ENCODE peak calls at places on chromosomes 13 and 19, in ten cellular contexts. O is HFFc6; W is activated T-helper 1 cell treated with Interleukin-2 at 50 U/mL for 16 hours; D is T-helper 2 cell; E is cardiac muscle cell; N is body of pancreas; U is activated CD4-positive, CD25-positive, alpha-beta regulatory T cell; V is MV-4-11; P is AG20443; J is vagina. H is an unnamed sample.

GRCh38 chr19:54434862-54435174 is 14.2 kb upstream of the LENG8 start:
- DNase-seq in P (no peak), N (no peak), D (no peak), E (no peak), V (no peak), O (no peak), U (no peak), J (no peak), W (no peak), H (no peak)

GRCh38 chr13:95411641-95412040 is 110.4 kb upstream of the ABCC4 start:
- DNase-seq in W (no peak), O (peak; percentile 0), N (no peak), E (no peak), V (no peak), D (no peak), U (no peak), P (no peak), J (no peak), H (no peak)

GRCh38 chr13:48990900-48991299 is 15.2 kb downstream of the FNDC3A start:
- DNase-seq in U (no peak), N (no peak), D (no peak), W (no peak), P (no peak), O (no peak), V (no peak), J (no peak), E (no peak), H (no peak)

GRCh38 chr13:27161980-27162379 is 9.6 kb downstream of the USP12 start:
- DNase-seq in E (no peak), J (no peak), O (no peak), P (no peak), U (no peak), V (no peak), D (no peak), N (no peak), W (no peak), H (no peak)

GRCh38 chr19:38317104-38317612 is 1.4 kb upstream of the YIF1B start:
- DNase-seq in O (no peak), P (no peak), J (no peak), U (no peak), V (peak; percentile 80), W (no peak), E (no peak), N (peak; percentile 15), D (no peak), H (peak; percentile 86)

GRCh38 chr19:9128171-9128570 is 1.4 kb upstream of the OR7G3 start:
- DNase-seq in V (peak; percentile 71), E (no peak), U (no peak), W (no peak), D (no peak), P (no peak), N (no peak), O (no peak), J (no peak), H (no peak)

GRCh38 chr13:52405767-52406494 is at the start of gene THSD1:
- DNase-seq in D (no peak), U (no peak), O (peak; percentile 36), V (no peak), W (no peak), P (peak; percentile 90), J (no peak), E (no peak), N (peak; percentile 13), H (peak; percentile 14)

GRCh38 chr19:32453736-32454135 is 48.2 kb downstream of the DPY19L3 start:
- DNase-seq in D (no peak), P (no peak), N (no peak), W (no peak), V (no peak), U (no peak), J (no peak), O (no peak), E (no peak), H (no peak)

GRCh38 chr13:27036236-27036981 is 135.2 kb downstream of the USP12 start:
- DNase-seq in N (no peak), U (no peak), D (no peak), P (peak; percentile 63), J (peak; percentile 67), E (no peak), W (no peak), O (no peak), V (no peak), H (no peak)

GRCh38 chr13:82758056-82758455 is 1124.2 kb downstream of the SLITRK1 start:
- DNase-seq in W (no peak), V (peak; percentile 32), O (no peak), J (no peak), D (no peak), E (peak; percentile 13), N (no peak), P (peak; percentile 5), U (no peak), H (peak; percentile 41)

GRCh38 chr13:73056054-73056962 is 2.5 kb upstream of the KLF5 start:
- DNase-seq in V (no peak), E (no peak), N (no peak), O (peak; percentile 80), P (peak; percentile 24), W (no peak), D (no peak), U (no peak), J (no peak), H (no peak)

GRCh38 chr19:30666301-30666803 is 294.2 kb downstream of the ZNF536 start:
- DNase-seq in P (peak; percentile 65), D (peak; percentile 13), W (no peak), U (no peak), E (peak; percentile 69), V (no peak), O (peak; percentile 10), N (peak; percentile 56), J (no peak), H (peak; percentile 40)

GRCh38 chr19:46611791-46612190 is 10.7 kb downstream of the CALM3 start:
- DNase-seq in O (no peak), N (no peak), U (no peak), E (no peak), P (peak; percentile 5), D (no peak), W (no peak), J (no peak), V (no peak), H (no peak)